ENCODE peak calls at places on chromosomes 6 and 20, in seven cellular contexts. X, I, S, J, P, O and U are unnamed samples.

GRCh38 chr6:11851405-11851804 is 72.8 kb upstream of the ADTRP start:
- DNase-seq in X (no peak), I (no peak), S (no peak), J (no peak), P (no peak), O (no peak), U (no peak)

GRCh38 chr6:43911354-43911624 is 141.3 kb downstream of the VEGFA start:
- DNase-seq in X (no peak), I (no peak), S (no peak), J (no peak), P (no peak), O (no peak), U (no peak)

GRCh38 chr20:50837532-50838321 is 42.9 kb downstream of the BCAS4 start:
- DNase-seq in X (no peak), I (no peak), S (no peak), J (no peak), P (no peak), O (no peak), U (no peak)

GRCh38 chr20:10216146-10216741 is 2.4 kb upstream of the SNAP25 start:
- DNase-seq in X (no peak), I (no peak), S (no peak), J (no peak), P (no peak), O (no peak), U (no peak)

GRCh38 chr20:23082846-23083552 is 3.1 kb downstream of the CD93 start:
- DNase-seq in X (peak; percentile 78), I (no peak), S (no peak), J (no peak), P (no peak), O (no peak), U (no peak)

GRCh38 chr20:48787861-48788375 is 39.9 kb downstream of the PREX1 start:
- DNase-seq in X (no peak), I (no peak), S (no peak), J (no peak), P (no peak), O (no peak), U (no peak)

GRCh38 chr6:160668589-160668988 is 4.5 kb upstream of the LPA start:
- DNase-seq in X (no peak), I (no peak), S (no peak), J (no peak), P (no peak), O (no peak), U (no peak)

GRCh38 chr6:42378536-42378935 is 73.2 kb downstream of the TRERF1 start:
- DNase-seq in X (no peak), I (no peak), S (no peak), J (no peak), P (no peak), O (no peak), U (peak; percentile 14)

GRCh38 chr6:56860466-56860865 is 94.4 kb upstream of the BEND6 start:
- DNase-seq in X (no peak), I (no peak), S (no peak), J (no peak), P (no peak), O (no peak), U (no peak)

GRCh38 chr20:742156-742555 is 26.1 kb downstream of the SLC52A3 start:
- DNase-seq in X (no peak), I (no peak), S (no peak), J (no peak), P (no peak), O (no peak), U (no peak)

GRCh38 chr6:143676437-143677045 is 1.2 kb upstream of the PHACTR2 start:
- DNase-seq in X (no peak), I (no peak), S (no peak), J (no peak), P (no peak), O (peak; percentile 17), U (no peak)